ENCODE peak calls at places on chromosome 9, in eight cellular contexts. A, N, D, E, T, Q, V and L are unnamed samples.

GRCh38 chr9:80158150-80158549 is 586.4 kb downstream of the TLE4 start:
- DNase-seq in N (no peak), E (no peak), D (no peak), T (no peak), V (no peak), Q (no peak), A (no peak), L (no peak)

GRCh38 chr9:122215663-122216062 is 13.1 kb downstream of the LHX6 start:
- DNase-seq in V (no peak), D (no peak), Q (no peak), N (no peak), E (no peak), A (no peak), T (no peak), L (no peak)

GRCh38 chr9:36258989-36259315 is 704 bp upstream of the GNE start:
- DNase-seq in T (no peak), Q (no peak), N (no peak), D (no peak), V (no peak), E (no peak), A (no peak), L (no peak)

GRCh38 chr9:115276621-115277020 is 158.7 kb upstream of the TNC start:
- DNase-seq in T (no peak), V (no peak), N (no peak), E (peak), Q (no peak), A (no peak), D (no peak), L (peak)

GRCh38 chr9:74770508-74771261 is 117.0 kb downstream of the TRPM6 start:
- DNase-seq in N (no peak), T (peak), A (no peak), Q (no peak), E (peak), D (peak), V (peak), L (no peak)

GRCh38 chr9:14212697-14213420 is 101.1 kb downstream of the NFIB start:
- DNase-seq in T (no peak), A (no peak), D (no peak), N (no peak), E (no peak), V (no peak), Q (no peak), L (no peak)

GRCh38 chr9:82180711-82181110 is 192.1 kb downstream of the SPATA31D1 start:
- DNase-seq in E (no peak), D (no peak), A (no peak), N (no peak), Q (no peak), T (no peak), V (no peak), L (no peak)

GRCh38 chr9:135840107-135840506 is 67.2 kb downstream of the CAMSAP1 start:
- DNase-seq in V (no peak), A (no peak), Q (no peak), E (no peak), N (no peak), D (no peak), T (no peak), L (no peak)

GRCh38 chr9:108521063-108521462 is 334.7 kb downstream of the ACTL7B start:
- DNase-seq in A (no peak), N (no peak), D (no peak), V (no peak), E (peak), T (peak), Q (no peak), L (peak)

GRCh38 chr9:128333368-128333969 is 6.9 kb upstream of the SLC27A4 start:
- DNase-seq in D (no peak), A (no peak), Q (no peak), N (no peak), V (no peak), E (no peak), T (no peak), L (no peak)
- H3K4me3 ChIP-seq in D (no peak), A (no peak), Q (no peak), N (no peak), V (no peak), E (no peak), T (no peak), L (no peak)

GRCh38 chr9:99401826-99402225 is 179.7 kb downstream of the SEC61B start:
- DNase-seq in N (no peak), Q (no peak), A (no peak), T (no peak), V (no peak), E (no peak), D (no peak), L (peak)
- TF ChIP-seq CTCF in N (no peak), Q (no peak), A (no peak), T (no peak), V (no peak), E (no peak), D (no peak), L (no peak)

GRCh38 chr9:969693-970309 is 6.7 kb upstream of the DMRT3 start:
- DNase-seq in E (no peak), D (no peak), N (no peak), V (no peak), A (no peak), T (no peak), Q (no peak), L (no peak)
- H3K4me3 ChIP-seq in E (no peak), D (no peak), N (no peak), V (no peak), A (no peak), T (no peak), Q (no peak), L (no peak)

DNA sequence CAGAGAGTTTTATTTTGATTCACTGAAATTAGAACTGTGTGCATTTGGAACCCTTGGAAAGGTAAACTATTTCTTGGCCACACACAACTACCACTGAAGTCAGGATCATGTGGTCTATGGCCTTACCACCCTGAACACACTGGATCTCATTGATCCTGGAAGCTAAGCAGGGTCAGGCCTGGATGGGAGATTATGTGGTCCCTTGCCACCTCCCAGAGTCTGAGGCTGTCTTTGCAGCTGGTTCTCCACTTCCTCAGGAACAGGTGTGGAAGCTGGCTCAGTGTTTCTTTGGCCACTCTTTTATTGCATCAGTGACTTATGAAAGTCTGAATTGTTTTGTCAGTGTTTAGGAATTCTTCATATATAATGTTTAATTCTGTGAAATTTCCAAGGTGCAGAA is 89.2 kb downstream of the TEK start:
- DNase-seq in E (no peak), N (no peak), Q (no peak), A (no peak), V (no peak), D (peak), T (peak), L (peak)
- TF ChIP-seq CTCF in E (peak), N (no peak), Q (no peak), A (no peak), V (no peak), D (no peak), T (no peak), L (no peak)

DNA sequence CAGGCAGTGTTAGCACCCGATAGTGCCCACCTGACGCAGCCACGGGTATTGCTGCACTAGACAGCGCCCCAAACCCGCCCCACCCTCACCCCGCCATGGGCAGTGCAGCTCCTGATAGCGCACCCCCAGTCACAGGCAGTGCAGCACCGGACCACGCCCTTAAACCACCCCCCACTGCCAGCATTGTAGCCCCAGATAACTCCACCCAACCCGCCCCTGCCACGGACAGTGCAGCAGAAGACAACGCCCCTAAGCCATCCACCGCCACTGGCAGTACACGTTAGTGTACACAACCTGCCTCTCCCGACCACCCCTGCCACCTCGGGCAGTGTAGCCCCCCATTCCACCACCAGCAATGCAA is 825 bp upstream of the PCAT7 start:
- DNase-seq in V (peak), A (no peak), E (no peak), T (no peak), D (no peak), Q (peak), N (no peak), L (no peak)
- H3K4me3 ChIP-seq in V (peak), A (no peak), E (no peak), T (no peak), D (peak), Q (peak), N (no peak), L (no peak)

GRCh38 chr9:106557996-106558667 is 304.8 kb upstream of the ZNF462 start:
- DNase-seq in A (no peak), D (no peak), T (no peak), E (no peak), N (no peak), Q (peak), V (no peak), L (no peak)

DNA sequence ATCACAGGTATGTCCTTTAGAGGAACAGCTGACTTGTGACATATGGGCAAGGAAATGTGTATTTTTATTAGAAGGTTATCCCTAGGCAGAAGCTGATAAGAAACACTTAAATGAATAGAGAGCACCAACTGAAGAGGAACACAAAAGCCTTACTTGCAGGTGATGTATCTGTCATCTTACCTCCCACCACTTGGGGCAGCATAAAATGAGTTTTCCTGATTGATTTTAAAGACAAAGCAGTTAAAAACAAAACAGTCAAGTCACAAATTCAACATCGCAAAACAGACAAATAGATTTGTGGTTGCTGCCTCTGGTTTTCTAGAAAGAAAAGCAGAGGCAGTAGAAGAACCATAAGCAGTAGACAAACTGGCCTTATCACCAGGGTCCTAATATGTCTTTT is 302.4 kb upstream of the ZNF462 start:
- DNase-seq in T (no peak), N (no peak), E (no peak), A (no peak), Q (no peak), V (no peak), D (no peak), L (no peak)
- TF ChIP-seq CTCF in T (no peak), N (no peak), E (peak), A (no peak), Q (no peak), V (no peak), D (peak), L (no peak)

DNA sequence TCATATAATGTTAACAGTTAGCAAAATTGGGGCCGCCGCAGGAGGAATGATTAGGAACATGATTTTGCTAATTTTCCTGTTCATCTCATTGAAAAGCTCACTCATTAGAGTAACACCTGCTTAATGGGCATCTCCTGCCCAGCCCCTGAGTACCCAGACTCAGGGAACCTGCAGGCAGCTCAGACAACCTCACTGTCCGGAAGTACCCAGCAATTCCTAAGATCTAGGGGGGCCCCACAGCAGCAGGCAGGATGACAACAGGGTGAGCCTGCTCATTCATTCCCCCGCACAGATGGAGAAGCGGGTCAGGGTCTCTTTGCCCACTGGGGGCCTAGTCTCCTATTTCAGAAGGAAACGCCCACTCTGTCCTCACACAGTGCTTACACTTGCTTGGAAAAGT is 12.6 kb downstream of the FAM78A start:
- DNase-seq in D (no peak), A (no peak), V (no peak), E (no peak), N (no peak), T (no peak), Q (no peak), L (no peak)
- H3K4me3 ChIP-seq in D (no peak), A (no peak), V (no peak), E (no peak), N (peak), T (no peak), Q (no peak), L (no peak)

GRCh38 chr9:16238730-16239129 is 631.7 kb downstream of the BNC2 start:
- DNase-seq in E (no peak), A (no peak), V (no peak), Q (no peak), T (peak), D (no peak), N (no peak), L (no peak)
- TF ChIP-seq CTCF in E (no peak), A (no peak), V (no peak), Q (no peak), T (no peak), D (no peak), N (no peak), L (no peak)

DNA sequence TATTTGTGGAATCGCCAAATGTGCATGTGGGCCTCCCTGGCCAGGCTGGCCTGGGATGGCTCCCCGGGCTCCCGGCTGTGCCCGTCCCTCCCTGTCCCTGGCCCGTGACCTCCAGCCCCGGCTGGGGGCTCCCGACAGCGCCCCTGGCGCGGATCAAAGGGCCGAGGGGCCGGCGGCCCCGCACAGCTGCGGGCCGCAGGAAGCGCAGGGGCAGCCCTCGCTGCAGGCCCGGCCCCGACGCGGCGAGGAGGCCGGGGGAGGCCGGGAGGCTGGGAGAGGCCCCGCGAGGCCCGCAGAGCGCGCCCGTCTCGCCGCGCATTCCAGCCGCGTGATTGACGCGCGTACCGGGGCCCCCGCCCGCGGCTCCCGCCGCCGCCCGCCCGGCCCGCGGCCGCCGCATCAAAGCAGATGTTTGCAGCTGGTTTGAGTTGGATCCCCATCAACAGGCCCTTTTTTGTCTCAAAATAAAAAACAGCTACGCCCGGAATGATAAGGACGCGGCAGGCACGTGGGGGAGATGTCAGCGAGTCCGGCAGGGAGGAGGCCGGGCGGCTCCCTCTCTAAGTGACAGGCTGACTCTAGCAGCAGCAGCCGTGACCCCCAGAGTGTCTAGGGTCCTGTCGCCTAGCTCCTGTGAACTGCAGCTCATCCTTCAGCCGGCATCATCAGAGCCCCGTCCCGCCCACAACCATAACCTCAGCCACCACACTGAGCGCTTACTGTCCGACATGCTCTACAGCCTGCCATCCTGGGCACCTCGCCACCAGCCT is 69.4 kb downstream of the LMX1B start:
- DNase-seq in A (peak), D (no peak), Q (no peak), N (no peak), T (no peak), E (no peak), V (no peak), L (no peak)
- H3K4me3 ChIP-seq in A (no peak), D (no peak), Q (no peak), N (no peak), T (no peak), E (no peak), V (peak), L (no peak)